ENCODE peak calls at places on chromosomes 2 and 18, in seven cellular contexts. S is HS-5; P is ecto neural progenitor cell; E is AG04449; D is natural killer cell treated with Interleukin-12 subunit alpha and Interleukin-12 subunit beta and Interleukin-15 and Interleukin-18, amount 100 ng/mL, for 72 hours; F is lung microvascular endothelial cell; R is NCI-H1694 treated with DMSO at 0.1 percent for 48 hours. B is an unnamed sample.
A peak's percentile ranks its signal among the peaks of the same experiment; 100 is the strongest.

GRCh38 chr2:15968280-15969178 is 28.2 kb downstream of the MYCN start:
- DNase-seq in F (no peak), D (no peak), S (no peak), R (no peak), E (no peak), P (no peak), B (no peak)

GRCh38 chr18:25648724-25649260 is 296.8 kb upstream of the ZNF521 start:
- DNase-seq in E (no peak), R (no peak), S (no peak), D (no peak), P (no peak), F (no peak), B (no peak)

GRCh38 chr2:222920657-222921186 is 59.9 kb downstream of the ACSL3 start:
- DNase-seq in S (no peak), D (no peak), E (no peak), R (no peak), F (no peak), P (no peak), B (no peak)

GRCh38 chr2:150219861-150220260 is 267.6 kb downstream of the RND3 start:
- DNase-seq in R (no peak), P (no peak), D (no peak), E (no peak), F (no peak), S (no peak), B (no peak)

GRCh38 chr2:126244937-126245336 is 411.0 kb upstream of the GYPC start:
- DNase-seq in S (no peak), E (no peak), R (peak; percentile 33), D (no peak), F (no peak), P (peak; percentile 71), B (no peak)

GRCh38 chr2:70936979-70937811 is 1.5 kb downstream of the ATP6V1B1 start:
- DNase-seq in S (no peak), D (peak; percentile 22), F (no peak), P (peak; percentile 54), E (no peak), R (no peak), B (no peak)

GRCh38 chr2:132542953-132543569 is 126.5 kb downstream of the GPR39 start:
- DNase-seq in E (no peak), P (no peak), S (no peak), F (peak; percentile 27), D (no peak), R (no peak), B (no peak)

GRCh38 chr2:145431181-145431951 is 911.4 kb upstream of the ZEB2 start:
- DNase-seq in F (no peak), P (no peak), R (no peak), D (no peak), E (no peak), S (no peak), B (no peak)

GRCh38 chr18:69935319-69936190 is 12.1 kb downstream of the CD226 start:
- DNase-seq in D (peak; percentile 96), F (no peak), R (no peak), S (no peak), E (no peak), P (no peak), B (no peak)

GRCh38 chr2:25310965-25311865 is 30.5 kb downstream of the DNMT3A start:
- DNase-seq in E (no peak), F (no peak), R (peak; percentile 85), D (no peak), S (no peak), P (no peak), B (no peak)

GRCh38 chr18:13551305-13551603 is 175.1 kb downstream of the FAM210A start:
- DNase-seq in S (no peak), P (no peak), R (no peak), F (no peak), D (no peak), E (no peak), B (no peak)

GRCh38 chr2:185372188-185372587 is 366.4 kb upstream of the FSIP2 start:
- DNase-seq in P (no peak), S (peak; percentile 34), R (no peak), D (no peak), F (no peak), E (no peak), B (no peak)

GRCh38 chr2:187842978-187843847 is 289.0 kb upstream of the TFPI start:
- DNase-seq in R (peak; percentile 41), S (peak; percentile 48), P (no peak), F (peak; percentile 73), E (peak; percentile 52), D (no peak), B (no peak)

GRCh38 chr18:34322365-34323289 is 97.9 kb upstream of the NOL4 start:
- DNase-seq in S (no peak), E (no peak), R (peak; percentile 68), D (no peak), F (peak; percentile 62), P (peak; percentile 57), B (no peak)

GRCh38 chr2:216909541-216910175 is 49.8 kb upstream of the TNP1 start:
- DNase-seq in R (peak; percentile 95), S (no peak), D (no peak), P (no peak), F (peak; percentile 16), E (no peak), B (no peak)

GRCh38 chr18:44802508-44802907 is 121.8 kb downstream of the SETBP1 start:
- DNase-seq in E (no peak), P (no peak), D (no peak), R (no peak), S (no peak), F (no peak), B (no peak)

GRCh38 chr2:234022424-234022823 is 28.1 kb upstream of the SPP2 start:
- DNase-seq in R (no peak), P (no peak), E (no peak), D (no peak), F (no peak), S (no peak), B (no peak)

GRCh38 chr2:108988796-108989713 is at the start of gene EDAR:
- DNase-seq in F (peak; percentile 20), R (peak; percentile 26), S (no peak), P (peak; percentile 75), D (no peak), E (no peak), B (peak; percentile 8)

GRCh38 chr18:55625875-55626274 is 37.9 kb upstream of the TCF4 start:
- DNase-seq in R (no peak), P (no peak), E (no peak), F (no peak), S (no peak), D (no peak), B (no peak)

GRCh38 chr2:73175663-73176204 is 26.6 kb upstream of the NOTO start:
- DNase-seq in R (no peak), S (no peak), D (peak; percentile 89), P (peak; percentile 86), E (no peak), F (peak; percentile 69), B (peak; percentile 81)

GRCh38 chr18:58228762-58229161 is 184.7 kb downstream of the NEDD4L start:
- DNase-seq in S (no peak), E (no peak), R (no peak), F (no peak), P (no peak), D (no peak), B (no peak)

GRCh38 chr2:226641008-226641407 is 158.6 kb downstream of the IRS1 start:
- DNase-seq in R (no peak), D (no peak), F (no peak), E (no peak), S (no peak), P (no peak), B (no peak)

GRCh38 chr18:9876867-9877654 is 8.7 kb upstream of the TXNDC2 start:
- DNase-seq in E (peak; percentile 69), P (no peak), D (no peak), R (no peak), F (peak; percentile 79), S (peak; percentile 77), B (no peak)

GRCh38 chr2:99624682-99625081 is 134.9 kb upstream of the REV1 start:
- DNase-seq in D (no peak), E (no peak), F (no peak), R (no peak), P (no peak), S (no peak), B (no peak)

GRCh38 chr2:186135697-186136096 is 350.4 kb upstream of the ZC3H15 start:
- DNase-seq in F (no peak), E (peak; percentile 4), S (no peak), P (no peak), R (no peak), D (no peak), B (no peak)

GRCh38 chr2:203492965-203493364 is 42.1 kb downstream of the RAPH1 start:
- DNase-seq in R (no peak), F (no peak), P (no peak), D (no peak), E (no peak), S (no peak), B (no peak)

GRCh38 chr2:239955989-239956817 is 68.9 kb downstream of the NDUFA10 start:
- DNase-seq in E (no peak), P (no peak), S (no peak), D (no peak), F (no peak), R (no peak), B (no peak)

GRCh38 chr2:207514451-207514850 is 15.3 kb upstream of the CREB1 start:
- DNase-seq in R (no peak), E (no peak), S (no peak), P (no peak), F (no peak), D (no peak), B (no peak)

GRCh38 chr2:104854507-104855173 is 725 bp downstream of the POU3F3 start:
- DNase-seq in D (no peak), E (no peak), F (no peak), S (no peak), R (no peak), P (peak; percentile 61), B (peak; percentile 40)

GRCh38 chr2:237389831-237390230 is 24.1 kb downstream of the COL6A3 start:
- DNase-seq in E (no peak), R (no peak), F (no peak), P (no peak), S (no peak), D (no peak), B (no peak)

GRCh38 chr2:26432363-26432762 is 30.6 kb downstream of the DRC1 start:
- DNase-seq in E (no peak), D (no peak), S (no peak), F (no peak), P (no peak), R (no peak), B (no peak)

GRCh38 chr2:213036836-213037235 is 114.6 kb downstream of the IKZF2 start:
- DNase-seq in P (no peak), S (no peak), D (no peak), E (peak; percentile 73), F (peak; percentile 1), R (no peak), B (no peak)

GRCh38 chr18:53152478-53152877 is 812.5 kb downstream of the DCC start:
- DNase-seq in R (no peak), E (no peak), P (no peak), D (no peak), F (no peak), S (no peak), B (no peak)

GRCh38 chr2:80852808-80853139 is 548.2 kb upstream of the LRRTM1 start:
- DNase-seq in P (peak; percentile 49), F (no peak), R (no peak), S (no peak), D (no peak), E (no peak), B (no peak)

GRCh38 chr2:161414385-161415040 is 1.6 kb upstream of the TBR1 start:
- DNase-seq in S (no peak), F (peak; percentile 39), R (no peak), E (no peak), D (no peak), P (peak; percentile 84), B (peak; percentile 52)

GRCh38 chr2:113795405-113795920 is 39.0 kb upstream of the SLC35F5 start:
- DNase-seq in D (no peak), S (no peak), R (no peak), E (no peak), P (no peak), F (peak; percentile 30), B (no peak)

B was measured in B cell.